ENCODE peak calls at places on chromosomes 7 and 10, in four cellular contexts. L is DND-41, H is GM13977, Z is tibial artery. I is an unnamed sample.

GRCh38 chr7:154917214-154918160 is 85.4 kb downstream of the PAXIP1 start:
- DNase-seq in L (no peak), H (no peak), Z (no peak), I (no peak)

GRCh38 chr10:74929197-74929596 is 102.8 kb downstream of the KAT6B start:
- DNase-seq in L (no peak), H (no peak), Z (no peak), I (no peak)

GRCh38 chr10:19097151-19097550 is 48.5 kb downstream of the MALRD1 start:
- DNase-seq in L (no peak), H (no peak), Z (no peak), I (no peak)

GRCh38 chr7:66921918-66922486 is 977 bp downstream of the TMEM248 start:
- DNase-seq in L (peak), H (peak), Z (no peak), I (peak)

GRCh38 chr10:114043532-114044250 is at the start of gene ADRB1:
- DNase-seq in L (peak), H (peak), Z (peak), I (peak)

GRCh38 chr7:16417958-16418357 is 3.4 kb downstream of the CRPPA start:
- DNase-seq in L (no peak), H (no peak), Z (no peak), I (no peak)

GRCh38 chr7:17524746-17525145 is 226.3 kb downstream of the AHR start:
- DNase-seq in L (no peak), H (no peak), Z (no peak), I (no peak)

GRCh38 chr10:84026821-84027257 is 112.5 kb upstream of the GHITM start:
- DNase-seq in L (peak), H (peak), Z (no peak), I (peak)

GRCh38 chr7:151400626-151401315 is 9.1 kb downstream of the WDR86 start:
- DNase-seq in L (no peak), H (peak), Z (no peak), I (peak)

GRCh38 chr7:36670585-36671431 is 53.5 kb downstream of the AOAH start:
- DNase-seq in L (peak), H (peak), Z (no peak), I (peak)

GRCh38 chr10:124003481-124004371 is 89.7 kb downstream of the CHST15 start:
- DNase-seq in L (no peak), H (no peak), Z (no peak), I (peak)

GRCh38 chr10:76195990-76196389 is 764.6 kb downstream of the LRMDA start:
- DNase-seq in L (no peak), H (no peak), Z (no peak), I (no peak)

GRCh38 chr10:110348351-110348750 is 43.6 kb upstream of the SMNDC1 start:
- DNase-seq in L (no peak), H (no peak), Z (no peak), I (no peak)

GRCh38 chr10:124688889-124689670 is 55.1 kb downstream of the FAM53B start:
- DNase-seq in L (no peak), H (peak), Z (no peak), I (peak)

GRCh38 chr7:137949416-137950262 is 52.2 kb downstream of the CREB3L2 start:
- DNase-seq in L (no peak), H (no peak), Z (no peak), I (no peak)

GRCh38 chr10:70832852-70833542 is 17.2 kb downstream of the SGPL1 start:
- DNase-seq in L (no peak), H (no peak), Z (no peak), I (no peak)

GRCh38 chr10:48645600-48645999 is 39.1 kb upstream of the WDFY4 start:
- DNase-seq in L (no peak), H (no peak), Z (no peak), I (no peak)

GRCh38 chr7:2269468-2270460 is 27.7 kb downstream of the NUDT1 start:
- DNase-seq in L (no peak), H (no peak), Z (no peak), I (no peak)

GRCh38 chr7:79308176-79308575 is 145.3 kb downstream of the MAGI2 start:
- DNase-seq in L (no peak), H (no peak), Z (no peak), I (no peak)

GRCh38 chr10:44516941-44517340 is 132.0 kb upstream of the CXCL12 start:
- DNase-seq in L (no peak), H (no peak), Z (no peak), I (no peak)

GRCh38 chr10:44520651-44521050 is 135.8 kb upstream of the CXCL12 start:
- DNase-seq in L (no peak), H (no peak), Z (no peak), I (no peak)

GRCh38 chr10:44512345-44513095 is 127.6 kb upstream of the CXCL12 start:
- DNase-seq in L (no peak), H (no peak), Z (no peak), I (no peak)

GRCh38 chr10:44513592-44513991 is 128.7 kb upstream of the CXCL12 start:
- DNase-seq in L (no peak), H (no peak), Z (no peak), I (no peak)

GRCh38 chr10:44517635-44518034 is 132.7 kb upstream of the CXCL12 start:
- DNase-seq in L (peak), H (no peak), Z (no peak), I (no peak)
- TF ChIP-seq CTCF in L (peak), H (peak), Z (no peak), I (peak)

GRCh38 chr7:42880392-42880791 is 31.5 kb downstream of the C7orf25 start:
- DNase-seq in L (no peak), H (no peak), Z (no peak), I (no peak)

GRCh38 chr7:42886866-42887509 is 24.9 kb downstream of the C7orf25 start:
- DNase-seq in L (no peak), H (no peak), Z (no peak), I (no peak)

GRCh38 chr7:42883950-42884349 is 27.9 kb downstream of the C7orf25 start:
- DNase-seq in L (no peak), H (no peak), Z (no peak), I (no peak)

GRCh38 chr7:42886129-42886528 is 25.7 kb downstream of the C7orf25 start:
- DNase-seq in L (no peak), H (no peak), Z (no peak), I (no peak)
- TF ChIP-seq CTCF in L (peak), H (peak), Z (no peak), I (no peak)

GRCh38 chr10:79090134-79090803 is 21.5 kb downstream of the ZMIZ1 start:
- DNase-seq in L (peak), H (no peak), Z (no peak), I (no peak)
- TF ChIP-seq CTCF in L (no peak), H (no peak), Z (no peak), I (no peak)

DNA sequence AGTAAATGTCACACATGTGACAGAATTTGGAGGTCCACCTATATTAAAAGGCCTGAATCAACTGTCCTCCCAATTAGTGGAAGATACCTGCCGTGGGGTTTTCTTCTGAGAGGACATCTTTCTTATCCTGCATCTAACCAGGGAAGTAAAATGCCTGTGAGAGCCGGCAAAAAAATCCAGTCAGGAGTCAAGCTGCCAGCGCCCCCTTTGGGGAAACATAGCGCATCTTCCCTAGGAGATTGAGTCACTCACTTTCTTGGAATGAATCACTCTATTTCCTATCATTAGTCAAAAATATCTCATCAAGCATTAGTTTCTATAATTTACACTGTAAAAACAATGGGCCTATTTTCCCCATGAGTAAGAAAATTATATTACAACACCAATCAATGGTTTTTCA is 66.4 kb upstream of the ANK3 start:
- DNase-seq in L (no peak), H (no peak), Z (no peak), I (no peak)
- TF ChIP-seq CTCF in L (no peak), H (no peak), Z (no peak), I (no peak)

GRCh38 chr7:44182827-44183226 is 6.4 kb downstream of the GCK start:
- DNase-seq in L (no peak), H (no peak), Z (no peak), I (no peak)
- TF ChIP-seq CTCF in L (no peak), H (no peak), Z (no peak), I (no peak)

GRCh38 chr10:63930584-63930983 is 409.4 kb downstream of the REEP3 start:
- DNase-seq in L (no peak), H (no peak), Z (no peak), I (no peak)

GRCh38 chr10:63940277-63940972 is 419.2 kb downstream of the REEP3 start:
- DNase-seq in L (no peak), H (no peak), Z (no peak), I (no peak)

GRCh38 chr10:63929826-63930467 is 408.7 kb downstream of the REEP3 start:
- DNase-seq in L (no peak), H (no peak), Z (no peak), I (no peak)

GRCh38 chr10:63935705-63936104 is 414.5 kb downstream of the REEP3 start:
- DNase-seq in L (no peak), H (peak), Z (no peak), I (peak)
- TF ChIP-seq CTCF in L (peak), H (peak), Z (no peak), I (no peak)

DNA sequence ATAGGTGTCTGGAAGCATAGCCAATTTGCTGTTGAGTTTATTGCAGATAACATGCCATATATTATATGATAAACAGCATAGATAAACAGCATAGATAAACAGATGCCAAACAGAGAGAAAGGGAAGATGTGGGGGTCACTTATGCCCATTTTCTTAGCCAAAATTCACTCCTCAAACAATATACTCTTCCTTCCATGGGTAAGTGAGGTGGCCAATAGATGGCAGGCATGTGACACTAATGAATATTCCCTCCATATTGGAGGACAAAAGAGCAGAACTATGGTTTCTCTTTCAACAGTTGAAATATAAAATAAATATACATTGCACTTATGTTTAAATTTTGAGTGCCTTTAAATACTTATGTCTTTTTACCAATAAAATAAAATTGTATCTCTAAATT is 1212.8 kb downstream of the REEP3 start:
- DNase-seq in L (no peak), H (peak), Z (no peak), I (peak)
- TF ChIP-seq CTCF in L (peak), H (peak), Z (peak), I (peak)

GRCh38 chr10:63683223-63683622 is 162.0 kb downstream of the REEP3 start:
- DNase-seq in L (no peak), H (no peak), Z (no peak), I (no peak)

GRCh38 chr10:63684257-63684936 is 163.2 kb downstream of the REEP3 start:
- DNase-seq in L (no peak), H (no peak), Z (no peak), I (no peak)

GRCh38 chr10:63681965-63682704 is 160.9 kb downstream of the REEP3 start:
- DNase-seq in L (no peak), H (no peak), Z (no peak), I (no peak)

GRCh38 chr10:63683686-63684085 is 162.5 kb downstream of the REEP3 start:
- DNase-seq in L (no peak), H (no peak), Z (no peak), I (no peak)
- TF ChIP-seq CTCF in L (no peak), H (no peak), Z (no peak), I (no peak)

I was measured in GM13976.